ENCODE peak calls at places on chromosomes 7 and 10, in ten cellular contexts. One of them, this sample, is unnamed.

GRCh38 chr10:84668186-84668763 is 339.9 kb downstream of the CCSER2 start:
- DNase-seq in GM20000: no peak
- DNase-seq in OCI-LY7: no peak
- DNase-seq in pancreas: no peak
- DNase-seq in foreskin fibroblast: no peak
- DNase-seq in IMR-90: no peak
- DNase-seq in Calu3: no peak
- DNase-seq in nephron progenitor cell: no peak
- DNase-seq in GM13977: no peak
- DNase-seq in PC-3: no peak
- DNase-seq in this sample: no peak

GRCh38 chr7:45575501-45576248 is 1.5 kb downstream of the ADCY1 start:
- DNase-seq in GM20000: no peak
- DNase-seq in OCI-LY7: no peak
- DNase-seq in pancreas: peak
- DNase-seq in foreskin fibroblast: no peak
- DNase-seq in IMR-90: no peak
- DNase-seq in Calu3: no peak
- DNase-seq in nephron progenitor cell: no peak
- DNase-seq in GM13977: no peak
- DNase-seq in PC-3: no peak
- DNase-seq in this sample: no peak

GRCh38 chr10:20017961-20018360 is 201.7 kb downstream of the PLXDC2 start:
- DNase-seq in GM20000: no peak
- DNase-seq in OCI-LY7: no peak
- DNase-seq in pancreas: no peak
- DNase-seq in foreskin fibroblast: no peak
- DNase-seq in IMR-90: peak
- DNase-seq in Calu3: no peak
- DNase-seq in nephron progenitor cell: no peak
- DNase-seq in GM13977: no peak
- DNase-seq in PC-3: no peak
- DNase-seq in this sample: no peak

GRCh38 chr7:22730921-22731654 is 4.1 kb downstream of the IL6 start:
- DNase-seq in GM20000: no peak
- DNase-seq in OCI-LY7: no peak
- DNase-seq in pancreas: no peak
- DNase-seq in foreskin fibroblast: peak
- DNase-seq in IMR-90: peak
- DNase-seq in Calu3: peak
- DNase-seq in nephron progenitor cell: no peak
- DNase-seq in GM13977: no peak
- DNase-seq in PC-3: peak
- DNase-seq in this sample: no peak

GRCh38 chr10:137031-137430 is 1.8 kb downstream of the ZMYND11 start:
- DNase-seq in GM20000: peak
- DNase-seq in OCI-LY7: peak
- DNase-seq in pancreas: no peak
- DNase-seq in foreskin fibroblast: peak
- DNase-seq in IMR-90: peak
- DNase-seq in Calu3: peak
- DNase-seq in nephron progenitor cell: peak
- DNase-seq in GM13977: peak
- DNase-seq in PC-3: peak
- DNase-seq in this sample: no peak

GRCh38 chr7:15178065-15178464 is 275.5 kb upstream of the DGKB start:
- DNase-seq in GM20000: no peak
- DNase-seq in OCI-LY7: no peak
- DNase-seq in pancreas: no peak
- DNase-seq in foreskin fibroblast: peak
- DNase-seq in IMR-90: peak
- DNase-seq in Calu3: no peak
- DNase-seq in nephron progenitor cell: no peak
- DNase-seq in GM13977: no peak
- DNase-seq in PC-3: peak
- DNase-seq in this sample: no peak

GRCh38 chr10:35219906-35220890 is 93.6 kb downstream of the CREM start:
- DNase-seq in GM20000: no peak
- DNase-seq in OCI-LY7: no peak
- DNase-seq in pancreas: no peak
- DNase-seq in foreskin fibroblast: no peak
- DNase-seq in IMR-90: no peak
- DNase-seq in Calu3: no peak
- DNase-seq in nephron progenitor cell: no peak
- DNase-seq in GM13977: no peak
- DNase-seq in PC-3: no peak
- DNase-seq in this sample: no peak

GRCh38 chr10:68156373-68157185 is 47.3 kb downstream of the MYPN start:
- DNase-seq in GM20000: peak
- DNase-seq in OCI-LY7: peak
- DNase-seq in pancreas: no peak
- DNase-seq in foreskin fibroblast: peak
- DNase-seq in IMR-90: peak
- DNase-seq in Calu3: peak
- DNase-seq in nephron progenitor cell: peak
- DNase-seq in GM13977: peak
- DNase-seq in PC-3: peak
- DNase-seq in this sample: no peak

GRCh38 chr7:36671432-36671829 is 52.9 kb downstream of the AOAH start:
- DNase-seq in GM20000: no peak
- DNase-seq in OCI-LY7: no peak
- DNase-seq in pancreas: no peak
- DNase-seq in foreskin fibroblast: no peak
- DNase-seq in IMR-90: no peak
- DNase-seq in Calu3: no peak
- DNase-seq in nephron progenitor cell: no peak
- DNase-seq in GM13977: no peak
- DNase-seq in PC-3: no peak
- DNase-seq in this sample: no peak

GRCh38 chr10:119165171-119166110 is at the start of gene SFXN4:
- DNase-seq in GM20000: peak
- DNase-seq in OCI-LY7: peak
- DNase-seq in pancreas: peak
- DNase-seq in foreskin fibroblast: peak
- DNase-seq in IMR-90: peak
- DNase-seq in Calu3: peak
- DNase-seq in nephron progenitor cell: peak
- DNase-seq in GM13977: peak
- DNase-seq in PC-3: peak
- DNase-seq in this sample: peak
- TF ChIP-seq CTCF in GM20000: no peak
- TF ChIP-seq CTCF in OCI-LY7: peak
- TF ChIP-seq CTCF in pancreas: no peak
- TF ChIP-seq CTCF in foreskin fibroblast: no peak
- TF ChIP-seq CTCF in IMR-90: no peak
- TF ChIP-seq CTCF in Calu3: no peak
- TF ChIP-seq CTCF in nephron progenitor cell: no peak
- TF ChIP-seq CTCF in GM13977: no peak
- TF ChIP-seq CTCF in PC-3: no peak
- TF ChIP-seq CTCF in this sample: no peak

GRCh38 chr7:105524840-105525239 is 2.8 kb upstream of the PUS7 start:
- DNase-seq in GM20000: no peak
- DNase-seq in OCI-LY7: peak
- DNase-seq in pancreas: no peak
- DNase-seq in foreskin fibroblast: no peak
- DNase-seq in IMR-90: no peak
- DNase-seq in Calu3: no peak
- DNase-seq in nephron progenitor cell: no peak
- DNase-seq in GM13977: no peak
- DNase-seq in PC-3: no peak
- DNase-seq in this sample: no peak

GRCh38 chr7:105519353-105519752 is 2.7 kb downstream of the PUS7 start:
- DNase-seq in GM20000: no peak
- DNase-seq in OCI-LY7: no peak
- DNase-seq in pancreas: no peak
- DNase-seq in foreskin fibroblast: no peak
- DNase-seq in IMR-90: peak
- DNase-seq in Calu3: no peak
- DNase-seq in nephron progenitor cell: no peak
- DNase-seq in GM13977: no peak
- DNase-seq in PC-3: peak
- DNase-seq in this sample: no peak

GRCh38 chr7:105521027-105521730 is 892 bp downstream of the PUS7 start:
- DNase-seq in GM20000: peak
- DNase-seq in OCI-LY7: peak
- DNase-seq in pancreas: peak
- DNase-seq in foreskin fibroblast: peak
- DNase-seq in IMR-90: peak
- DNase-seq in Calu3: peak
- DNase-seq in nephron progenitor cell: peak
- DNase-seq in GM13977: peak
- DNase-seq in PC-3: peak
- DNase-seq in this sample: peak

GRCh38 chr7:105521731-105522458 is at the start of gene PUS7:
- DNase-seq in GM20000: peak
- DNase-seq in OCI-LY7: peak
- DNase-seq in pancreas: peak
- DNase-seq in foreskin fibroblast: peak
- DNase-seq in IMR-90: peak
- DNase-seq in Calu3: peak
- DNase-seq in nephron progenitor cell: peak
- DNase-seq in GM13977: peak
- DNase-seq in PC-3: peak
- DNase-seq in this sample: peak
- TF ChIP-seq CTCF in GM20000: no peak
- TF ChIP-seq CTCF in OCI-LY7: no peak
- TF ChIP-seq CTCF in pancreas: no peak
- TF ChIP-seq CTCF in foreskin fibroblast: no peak
- TF ChIP-seq CTCF in IMR-90: no peak
- TF ChIP-seq CTCF in Calu3: no peak
- TF ChIP-seq CTCF in nephron progenitor cell: no peak
- TF ChIP-seq CTCF in GM13977: no peak
- TF ChIP-seq CTCF in PC-3: no peak
- TF ChIP-seq CTCF in this sample: no peak

GRCh38 chr7:142812437-142813215 is 41.9 kb downstream of the PRSS2 start:
- DNase-seq in GM20000: no peak
- DNase-seq in OCI-LY7: peak
- DNase-seq in pancreas: no peak
- DNase-seq in foreskin fibroblast: no peak
- DNase-seq in IMR-90: no peak
- DNase-seq in Calu3: no peak
- DNase-seq in nephron progenitor cell: no peak
- DNase-seq in GM13977: no peak
- DNase-seq in PC-3: peak
- DNase-seq in this sample: no peak
- TF ChIP-seq CTCF in GM20000: no peak
- TF ChIP-seq CTCF in OCI-LY7: no peak
- TF ChIP-seq CTCF in pancreas: no peak
- TF ChIP-seq CTCF in foreskin fibroblast: no peak
- TF ChIP-seq CTCF in IMR-90: no peak
- TF ChIP-seq CTCF in Calu3: no peak
- TF ChIP-seq CTCF in nephron progenitor cell: no peak
- TF ChIP-seq CTCF in GM13977: no peak
- TF ChIP-seq CTCF in PC-3: no peak
- TF ChIP-seq CTCF in this sample: no peak

DNA sequence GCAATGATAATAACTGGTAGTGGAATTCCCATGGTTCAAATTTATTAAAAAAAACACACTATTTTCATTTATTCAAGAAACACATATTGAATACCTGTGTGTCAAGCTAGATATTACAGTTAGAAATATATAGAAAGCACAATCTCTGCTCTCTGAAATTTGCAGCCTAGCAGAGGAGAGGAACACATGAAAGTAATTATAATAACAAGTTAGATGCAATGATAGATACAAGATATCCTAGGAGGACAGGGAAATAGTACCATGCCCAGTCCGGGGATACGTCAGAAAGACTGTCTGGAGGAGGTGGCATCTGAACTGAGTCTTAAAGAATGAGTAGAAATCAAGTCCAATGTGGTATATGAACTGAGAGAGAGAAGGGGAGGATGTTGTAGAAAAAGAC is 485.6 kb upstream of the C7orf33 start:
- DNase-seq in GM20000: no peak
- DNase-seq in OCI-LY7: no peak
- DNase-seq in pancreas: no peak
- DNase-seq in foreskin fibroblast: no peak
- DNase-seq in IMR-90: no peak
- DNase-seq in Calu3: no peak
- DNase-seq in nephron progenitor cell: no peak
- DNase-seq in GM13977: no peak
- DNase-seq in PC-3: no peak
- DNase-seq in this sample: no peak
- TF ChIP-seq CTCF in GM20000: no peak
- TF ChIP-seq CTCF in OCI-LY7: no peak
- TF ChIP-seq CTCF in pancreas: no peak
- TF ChIP-seq CTCF in foreskin fibroblast: no peak
- TF ChIP-seq CTCF in IMR-90: no peak
- TF ChIP-seq CTCF in Calu3: no peak
- TF ChIP-seq CTCF in nephron progenitor cell: no peak
- TF ChIP-seq CTCF in GM13977: no peak
- TF ChIP-seq CTCF in PC-3: no peak
- TF ChIP-seq CTCF in this sample: no peak

GRCh38 chr10:74322565-74322964 is 171.5 kb downstream of the ADK start:
- DNase-seq in GM20000: no peak
- DNase-seq in OCI-LY7: no peak
- DNase-seq in pancreas: no peak
- DNase-seq in foreskin fibroblast: no peak
- DNase-seq in IMR-90: no peak
- DNase-seq in Calu3: no peak
- DNase-seq in nephron progenitor cell: no peak
- DNase-seq in GM13977: no peak
- DNase-seq in PC-3: no peak
- DNase-seq in this sample: no peak

GRCh38 chr10:74314166-74314565 is 163.1 kb downstream of the ADK start:
- DNase-seq in GM20000: no peak
- DNase-seq in OCI-LY7: no peak
- DNase-seq in pancreas: no peak
- DNase-seq in foreskin fibroblast: no peak
- DNase-seq in IMR-90: no peak
- DNase-seq in Calu3: peak
- DNase-seq in nephron progenitor cell: no peak
- DNase-seq in GM13977: no peak
- DNase-seq in PC-3: no peak
- DNase-seq in this sample: no peak

GRCh38 chr10:74320717-74321116 is 169.7 kb downstream of the ADK start:
- DNase-seq in GM20000: no peak
- DNase-seq in OCI-LY7: no peak
- DNase-seq in pancreas: no peak
- DNase-seq in foreskin fibroblast: no peak
- DNase-seq in IMR-90: no peak
- DNase-seq in Calu3: no peak
- DNase-seq in nephron progenitor cell: no peak
- DNase-seq in GM13977: no peak
- DNase-seq in PC-3: no peak
- DNase-seq in this sample: no peak

GRCh38 chr10:74322141-74322540 is 171.1 kb downstream of the ADK start:
- DNase-seq in GM20000: no peak
- DNase-seq in OCI-LY7: no peak
- DNase-seq in pancreas: no peak
- DNase-seq in foreskin fibroblast: no peak
- DNase-seq in IMR-90: no peak
- DNase-seq in Calu3: no peak
- DNase-seq in nephron progenitor cell: no peak
- DNase-seq in GM13977: no peak
- DNase-seq in PC-3: no peak
- DNase-seq in this sample: no peak

DNA sequence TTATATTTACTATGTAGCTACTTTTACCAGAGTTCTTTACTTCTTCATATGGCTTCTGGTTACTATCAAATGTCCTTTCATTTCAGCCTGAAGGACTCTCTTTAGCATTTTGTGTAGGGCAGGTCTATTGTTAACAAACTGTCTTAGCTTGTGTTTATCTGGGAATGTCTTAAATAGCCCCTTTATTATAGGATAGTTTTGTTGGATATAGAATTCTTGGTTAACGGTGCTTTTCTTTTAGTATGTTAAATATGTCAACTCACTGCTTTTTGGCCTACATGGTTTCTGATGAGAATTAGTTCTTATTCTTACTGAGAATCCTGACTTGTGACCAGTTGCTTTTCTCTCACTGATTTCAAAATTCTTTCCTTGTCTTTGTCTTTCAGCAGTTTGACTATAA is 169.0 kb downstream of the ADK start:
- DNase-seq in GM20000: no peak
- DNase-seq in OCI-LY7: no peak
- DNase-seq in pancreas: no peak
- DNase-seq in foreskin fibroblast: no peak
- DNase-seq in IMR-90: no peak
- DNase-seq in Calu3: no peak
- DNase-seq in nephron progenitor cell: no peak
- DNase-seq in GM13977: no peak
- DNase-seq in PC-3: no peak
- DNase-seq in this sample: no peak
- TF ChIP-seq CTCF in GM20000: no peak
- TF ChIP-seq CTCF in OCI-LY7: no peak
- TF ChIP-seq CTCF in pancreas: no peak
- TF ChIP-seq CTCF in foreskin fibroblast: no peak
- TF ChIP-seq CTCF in IMR-90: no peak
- TF ChIP-seq CTCF in Calu3: no peak
- TF ChIP-seq CTCF in nephron progenitor cell: no peak
- TF ChIP-seq CTCF in GM13977: no peak
- TF ChIP-seq CTCF in PC-3: no peak
- TF ChIP-seq CTCF in this sample: no peak

This sample was measured in mucosa of descending colon.